ENCODE peak calls at places on chromosomes 16 and 17, in five cellular contexts. E is cardiac muscle cell; Y is stimulated activated naive CD8-positive, alpha-beta T cell treated with anti-CD3 and anti-CD28 coated beads, Interleukin-15, Interleukin-2, amounts not matched to agents 100 U/mL and 50 U/mL, for 24 hours; U is iPS DF 19.7; I is fibroblast of pulmonary artery. C is an unnamed sample.

GRCh38 chr16:88685156-88686061 is 898 bp downstream of the SNAI3 start:
- DNase-seq in U (no peak), E (no peak), Y (peak), I (peak), C (no peak)

GRCh38 chr17:36183001-36183810 is 6.8 kb upstream of the TBC1D3B start:
- DNase-seq in Y (peak), U (no peak), E (peak), I (peak), C (peak)

GRCh38 chr16:75138636-75139035 is 9.7 kb upstream of the ZFP1 start:
- DNase-seq in E (no peak), Y (peak), I (peak), U (no peak), C (no peak)

GRCh38 chr16:82713778-82714177 is 87.0 kb downstream of the CDH13 start:
- DNase-seq in Y (no peak), E (no peak), I (no peak), U (no peak), C (no peak)

GRCh38 chr17:81251091-81251942 is 12.2 kb downstream of the NDUFAF8 start:
- DNase-seq in Y (no peak), U (no peak), I (no peak), E (peak), C (no peak)

GRCh38 chr17:80116276-80116922 is 15.0 kb downstream of the GAA start:
- DNase-seq in U (no peak), I (no peak), E (no peak), Y (no peak), C (no peak)

GRCh38 chr16:9527976-9528375 is 436.5 kb downstream of the HAPSTR1 start:
- DNase-seq in Y (no peak), U (peak), E (peak), I (no peak), C (no peak)

GRCh38 chr17:72219824-72220473 is 99.1 kb downstream of the SOX9 start:
- DNase-seq in E (peak), U (no peak), Y (no peak), I (no peak), C (no peak)

GRCh38 chr17:66775881-66776400 is 59.0 kb upstream of the CACNG5 start:
- DNase-seq in Y (no peak), E (no peak), I (no peak), U (no peak), C (no peak)

GRCh38 chr16:12625716-12626115 is 178.0 kb downstream of the CPPED1 start:
- DNase-seq in U (no peak), E (no peak), Y (no peak), I (no peak), C (no peak)

GRCh38 chr17:49959183-49959935 is 9.6 kb upstream of the DLX4 start:
- DNase-seq in Y (no peak), E (no peak), I (no peak), U (no peak), C (no peak)

GRCh38 chr16:66388350-66389139 is 22.1 kb downstream of the CDH5 start:
- DNase-seq in Y (no peak), U (no peak), I (no peak), E (no peak), C (no peak)

GRCh38 chr16:28168991-28169554 is 42.7 kb downstream of the XPO6 start:
- DNase-seq in I (no peak), Y (no peak), U (no peak), E (no peak), C (no peak)

GRCh38 chr17:67474081-67474661 is 97.1 kb downstream of the PITPNC1 start:
- DNase-seq in U (no peak), Y (no peak), I (peak), E (no peak), C (no peak)

GRCh38 chr16:26593700-26594099 is 473.0 kb upstream of the C16orf82 start:
- DNase-seq in E (no peak), I (no peak), Y (no peak), U (no peak), C (no peak)

GRCh38 chr16:19472487-19472886 is 49.4 kb downstream of the GDE1 start:
- DNase-seq in I (no peak), U (no peak), E (no peak), Y (no peak), C (no peak)

GRCh38 chr17:44947461-44948314 is at the start of gene KIF18B:
- DNase-seq in U (peak), I (peak), Y (peak), E (peak), C (peak)

GRCh38 chr16:85457366-85457765 is 155.8 kb upstream of the GSE1 start:
- DNase-seq in Y (no peak), I (no peak), E (no peak), U (no peak), C (no peak)

GRCh38 chr17:61366715-61367413 is 32.8 kb upstream of the TBX2 start:
- DNase-seq in Y (no peak), U (no peak), E (peak), I (no peak), C (no peak)

GRCh38 chr16:24983521-24983920 is 31.6 kb downstream of the ARHGAP17 start:
- DNase-seq in I (peak), Y (no peak), E (no peak), U (no peak), C (peak)